ENCODE peak calls at places on chromosomes 3 and 15, in ten cellular contexts. J is brain microvascular endothelial cell; E is anterior cingulate cortex; G is LoVo; M is tibial artery; F is stimulated activated CD8-positive, alpha-beta memory T cell treated with anti-CD3 and anti-CD28 coated beads, Interleukin-15, amount 100 ng/mL, for 48 hours; Z is epithelial cell of esophagus; V is H54; R is AG04449; H is myocyte. A is an unnamed sample.
A peak's percentile ranks its signal among the peaks of the same experiment; 100 is the strongest.

GRCh38 chr3:33833408-33834116 is 35.1 kb downstream of the PDCD6IP start:
- DNase-seq in J (no peak), E (no peak), G (no peak), M (no peak), F (no peak), Z (no peak), V (no peak), R (no peak), H (no peak), A (no peak)

GRCh38 chr15:71291723-71292122 is 176.5 kb downstream of the THSD4 start:
- DNase-seq in J (no peak), E (no peak), G (no peak), M (no peak), F (no peak), Z (no peak), V (no peak), R (no peak), H (no peak), A (no peak)

GRCh38 chr15:72554471-72555425 is 80.6 kb downstream of the ARIH1 start:
- DNase-seq in J (peak; percentile 94), E (no peak), G (no peak), M (no peak), F (peak; percentile 21), Z (peak; percentile 83), V (no peak), R (no peak), H (peak; percentile 25), A (no peak)

GRCh38 chr15:66882251-66883020 is 180.4 kb downstream of the SMAD6 start:
- DNase-seq in J (peak; percentile 38), E (no peak), G (no peak), M (peak; percentile 54), F (no peak), Z (peak; percentile 30), V (peak; percentile 25), R (no peak), H (peak; percentile 88), A (peak; percentile 67)

GRCh38 chr3:117036259-117036799 is 326.8 kb downstream of the TUSC7 start:
- DNase-seq in J (peak; percentile 88), E (no peak), G (no peak), M (peak; percentile 76), F (no peak), Z (no peak), V (no peak), R (peak; percentile 61), H (no peak), A (no peak)

GRCh38 chr15:74010929-74011540 is 16.5 kb downstream of the PML start:
- DNase-seq in J (no peak), E (no peak), G (no peak), M (no peak), F (no peak), Z (no peak), V (no peak), R (no peak), H (no peak), A (no peak)

GRCh38 chr3:36219398-36219797 is 160.9 kb upstream of the STAC start:
- DNase-seq in J (peak; percentile 44), E (no peak), G (no peak), M (no peak), F (no peak), Z (peak; percentile 51), V (peak; percentile 19), R (peak; percentile 33), H (peak; percentile 18), A (no peak)

GRCh38 chr3:106381265-106381942 is 512.6 kb upstream of the CBLB start:
- DNase-seq in J (no peak), E (no peak), G (no peak), M (no peak), F (no peak), Z (no peak), V (no peak), R (no peak), H (no peak), A (no peak)

GRCh38 chr15:45868109-45868691 is 233.4 kb downstream of the SQOR start:
- DNase-seq in J (no peak), E (no peak), G (no peak), M (no peak), F (no peak), Z (no peak), V (no peak), R (no peak), H (no peak), A (no peak)

GRCh38 chr3:151906751-151907150 is 33.3 kb downstream of the SUCNR1 start:
- DNase-seq in J (no peak), E (no peak), G (no peak), M (no peak), F (no peak), Z (no peak), V (no peak), R (no peak), H (no peak), A (no peak)

GRCh38 chr3:15934389-15935195 is 136.8 kb upstream of the ANKRD28 start:
- DNase-seq in J (no peak), E (no peak), G (no peak), M (peak; percentile 36), F (no peak), Z (no peak), V (no peak), R (no peak), H (no peak), A (no peak)

GRCh38 chr15:89912145-89912673 is 543 bp downstream of the ARPIN start:
- DNase-seq in J (no peak), E (peak; percentile 23), G (peak; percentile 55), M (peak; percentile 44), F (no peak), Z (peak; percentile 18), V (peak; percentile 19), R (no peak), H (peak; percentile 34), A (peak; percentile 46)

GRCh38 chr3:106048946-106049481 is 180.2 kb upstream of the CBLB start:
- DNase-seq in J (no peak), E (no peak), G (no peak), M (no peak), F (no peak), Z (peak; percentile 50), V (no peak), R (no peak), H (no peak), A (no peak)

GRCh38 chr15:33330931-33331330 is 20.2 kb downstream of the RYR3 start:
- DNase-seq in J (no peak), E (no peak), G (peak; percentile 43), M (no peak), F (no peak), Z (no peak), V (no peak), R (no peak), H (no peak), A (no peak)

GRCh38 chr15:74050835-74051234 is 31.5 kb downstream of the GOLGA6A start:
- DNase-seq in J (no peak), E (no peak), G (no peak), M (no peak), F (no peak), Z (no peak), V (no peak), R (no peak), H (no peak), A (no peak)

GRCh38 chr3:111594205-111594604 is 941 bp downstream of the ZBED2 start:
- DNase-seq in J (peak; percentile 78), E (no peak), G (peak; percentile 45), M (no peak), F (no peak), Z (peak; percentile 89), V (peak; percentile 60), R (peak; percentile 47), H (peak; percentile 28), A (no peak)

GRCh38 chr3:86245360-86245759 is 745.6 kb downstream of the VGLL3 start:
- DNase-seq in J (no peak), E (no peak), G (no peak), M (no peak), F (no peak), Z (peak; percentile 10), V (no peak), R (no peak), H (no peak), A (no peak)

GRCh38 chr3:186237915-186238314 is 124.1 kb downstream of the DGKG start:
- DNase-seq in J (no peak), E (no peak), G (no peak), M (no peak), F (no peak), Z (no peak), V (no peak), R (no peak), H (no peak), A (no peak)

GRCh38 chr3:122458992-122459391 is 43.1 kb upstream of the WDR5B start:
- DNase-seq in J (no peak), E (no peak), G (no peak), M (no peak), F (no peak), Z (peak; percentile 60), V (peak; percentile 6), R (peak; percentile 12), H (peak; percentile 39), A (no peak)

GRCh38 chr15:26891448-26891881 is 24.6 kb downstream of the GABRA5 start:
- DNase-seq in J (peak; percentile 49), E (peak; percentile 63), G (peak; percentile 30), M (no peak), F (peak; percentile 25), Z (peak; percentile 69), V (peak; percentile 37), R (no peak), H (peak; percentile 57), A (no peak)

GRCh38 chr3:49198611-49199230 is 27.3 kb downstream of the KLHDC8B start:
- DNase-seq in J (no peak), E (no peak), G (no peak), M (no peak), F (no peak), Z (no peak), V (no peak), R (no peak), H (no peak), A (no peak)

GRCh38 chr3:43198791-43199644 is 87.3 kb upstream of the SNRK start:
- DNase-seq in J (peak; percentile 39), E (no peak), G (no peak), M (no peak), F (no peak), Z (no peak), V (no peak), R (no peak), H (no peak), A (no peak)

GRCh38 chr3:134543113-134543512 is 57.3 kb downstream of the CEP63 start:
- DNase-seq in J (no peak), E (no peak), G (no peak), M (no peak), F (no peak), Z (no peak), V (no peak), R (no peak), H (no peak), A (no peak)

GRCh38 chr15:68205949-68206539 is 912 bp upstream of the CALML4 start:
- DNase-seq in J (no peak), E (peak; percentile 20), G (no peak), M (peak; percentile 72), F (no peak), Z (peak; percentile 23), V (no peak), R (no peak), H (no peak), A (peak; percentile 62)

GRCh38 chr3:38022887-38023709 is 6.3 kb downstream of the PLCD1 start:
- DNase-seq in J (no peak), E (no peak), G (no peak), M (no peak), F (no peak), Z (no peak), V (no peak), R (no peak), H (no peak), A (peak; percentile 37)

GRCh38 chr3:151156618-151157216 is 46.3 kb downstream of the GPR171 start:
- DNase-seq in J (peak; percentile 43), E (no peak), G (peak; percentile 67), M (no peak), F (no peak), Z (peak; percentile 80), V (peak; percentile 15), R (no peak), H (peak; percentile 51), A (no peak)

GRCh38 chr3:43923101-43923979 is 232.6 kb downstream of the ABHD5 start:
- DNase-seq in J (no peak), E (peak; percentile 10), G (no peak), M (no peak), F (no peak), Z (peak; percentile 2), V (no peak), R (no peak), H (peak; percentile 69), A (no peak)

GRCh38 chr3:20080956-20081554 is 40.8 kb downstream of the KAT2B start:
- DNase-seq in J (no peak), E (peak; percentile 46), G (no peak), M (no peak), F (no peak), Z (peak; percentile 66), V (no peak), R (no peak), H (peak; percentile 94), A (peak; percentile 81)